ENCODE peak calls at places on chromosome 2, in nine cellular contexts. One of them, this sample, is unnamed.

GRCh38 chr2:29117636-29118303 is 2.6 kb downstream of the CLIP4 start:
- DNase-seq in pancreas: no peak
- DNase-seq in spleen: no peak
- DNase-seq in colonic mucosa: no peak
- DNase-seq in choroid plexus epithelial cell: peak
- DNase-seq in sigmoid colon: no peak
- DNase-seq in endothelial cell of umbilical vein: peak
- DNase-seq in WTC11: no peak
- DNase-seq in heart right ventricle: no peak
- DNase-seq in this sample: no peak

GRCh38 chr2:9627310-9627709 is 3.5 kb downstream of the YWHAQ start:
- DNase-seq in pancreas: no peak
- DNase-seq in spleen: no peak
- DNase-seq in colonic mucosa: no peak
- DNase-seq in choroid plexus epithelial cell: peak
- DNase-seq in sigmoid colon: no peak
- DNase-seq in endothelial cell of umbilical vein: no peak
- DNase-seq in WTC11: no peak
- DNase-seq in heart right ventricle: no peak
- DNase-seq in this sample: no peak

GRCh38 chr2:120393456-120393855 is 47.5 kb downstream of the INHBB start:
- DNase-seq in pancreas: no peak
- DNase-seq in spleen: peak
- DNase-seq in colonic mucosa: peak
- DNase-seq in choroid plexus epithelial cell: no peak
- DNase-seq in sigmoid colon: no peak
- DNase-seq in endothelial cell of umbilical vein: no peak
- DNase-seq in WTC11: no peak
- DNase-seq in heart right ventricle: no peak
- DNase-seq in this sample: no peak

GRCh38 chr2:238895901-238896600 is 48.2 kb downstream of the TWIST2 start:
- DNase-seq in pancreas: peak
- DNase-seq in spleen: peak
- DNase-seq in colonic mucosa: peak
- DNase-seq in choroid plexus epithelial cell: peak
- DNase-seq in sigmoid colon: peak
- DNase-seq in endothelial cell of umbilical vein: peak
- DNase-seq in WTC11: peak
- DNase-seq in heart right ventricle: peak
- DNase-seq in this sample: no peak

GRCh38 chr2:122236152-122236892 is 480.9 kb downstream of the TSN start:
- DNase-seq in pancreas: peak
- DNase-seq in spleen: no peak
- DNase-seq in colonic mucosa: no peak
- DNase-seq in choroid plexus epithelial cell: no peak
- DNase-seq in sigmoid colon: no peak
- DNase-seq in endothelial cell of umbilical vein: no peak
- DNase-seq in WTC11: no peak
- DNase-seq in heart right ventricle: no peak
- DNase-seq in this sample: no peak

GRCh38 chr2:150477347-150477746 is 10.1 kb downstream of the RND3 start:
- DNase-seq in pancreas: no peak
- DNase-seq in spleen: no peak
- DNase-seq in colonic mucosa: peak
- DNase-seq in choroid plexus epithelial cell: peak
- DNase-seq in sigmoid colon: no peak
- DNase-seq in endothelial cell of umbilical vein: no peak
- DNase-seq in WTC11: no peak
- DNase-seq in heart right ventricle: no peak
- DNase-seq in this sample: no peak

GRCh38 chr2:241885701-241886643 is 16.4 kb downstream of the RTP5 start:
- DNase-seq in pancreas: peak
- DNase-seq in spleen: peak
- DNase-seq in colonic mucosa: no peak
- DNase-seq in choroid plexus epithelial cell: no peak
- DNase-seq in sigmoid colon: no peak
- DNase-seq in endothelial cell of umbilical vein: no peak
- DNase-seq in WTC11: no peak
- DNase-seq in heart right ventricle: no peak
- DNase-seq in this sample: no peak

GRCh38 chr2:15652316-15653276 is 60.9 kb downstream of the DDX1 start:
- DNase-seq in pancreas: no peak
- DNase-seq in spleen: no peak
- DNase-seq in colonic mucosa: no peak
- DNase-seq in choroid plexus epithelial cell: no peak
- DNase-seq in sigmoid colon: no peak
- DNase-seq in endothelial cell of umbilical vein: no peak
- DNase-seq in WTC11: no peak
- DNase-seq in heart right ventricle: no peak
- DNase-seq in this sample: no peak

GRCh38 chr2:96205238-96205637 is 3.4 kb downstream of the STARD7 start:
- DNase-seq in pancreas: no peak
- DNase-seq in spleen: no peak
- DNase-seq in colonic mucosa: no peak
- DNase-seq in choroid plexus epithelial cell: no peak
- DNase-seq in sigmoid colon: no peak
- DNase-seq in endothelial cell of umbilical vein: no peak
- DNase-seq in WTC11: no peak
- DNase-seq in heart right ventricle: no peak
- DNase-seq in this sample: no peak

GRCh38 chr2:31805688-31806087 is 205.1 kb downstream of the MEMO1 start:
- DNase-seq in pancreas: no peak
- DNase-seq in spleen: no peak
- DNase-seq in colonic mucosa: no peak
- DNase-seq in choroid plexus epithelial cell: no peak
- DNase-seq in sigmoid colon: no peak
- DNase-seq in endothelial cell of umbilical vein: no peak
- DNase-seq in WTC11: no peak
- DNase-seq in heart right ventricle: no peak
- DNase-seq in this sample: no peak

GRCh38 chr2:159438284-159438683 is 151.8 kb upstream of the WDSUB1 start:
- DNase-seq in pancreas: no peak
- DNase-seq in spleen: no peak
- DNase-seq in colonic mucosa: no peak
- DNase-seq in choroid plexus epithelial cell: no peak
- DNase-seq in sigmoid colon: no peak
- DNase-seq in endothelial cell of umbilical vein: peak
- DNase-seq in WTC11: no peak
- DNase-seq in heart right ventricle: no peak
- DNase-seq in this sample: no peak

GRCh38 chr2:48209214-48209885 is 303.1 kb upstream of the FBXO11 start:
- DNase-seq in pancreas: no peak
- DNase-seq in spleen: no peak
- DNase-seq in colonic mucosa: no peak
- DNase-seq in choroid plexus epithelial cell: peak
- DNase-seq in sigmoid colon: no peak
- DNase-seq in endothelial cell of umbilical vein: peak
- DNase-seq in WTC11: no peak
- DNase-seq in heart right ventricle: no peak
- DNase-seq in this sample: no peak

GRCh38 chr2:71950256-71951066 is 197.2 kb downstream of the CYP26B1 start:
- DNase-seq in pancreas: no peak
- DNase-seq in spleen: no peak
- DNase-seq in colonic mucosa: no peak
- DNase-seq in choroid plexus epithelial cell: no peak
- DNase-seq in sigmoid colon: peak
- DNase-seq in endothelial cell of umbilical vein: no peak
- DNase-seq in WTC11: no peak
- DNase-seq in heart right ventricle: peak
- DNase-seq in this sample: no peak

GRCh38 chr2:215060851-215061541 is 77.4 kb downstream of the ABCA12 start:
- DNase-seq in pancreas: no peak
- DNase-seq in spleen: no peak
- DNase-seq in colonic mucosa: no peak
- DNase-seq in choroid plexus epithelial cell: no peak
- DNase-seq in sigmoid colon: no peak
- DNase-seq in endothelial cell of umbilical vein: no peak
- DNase-seq in WTC11: no peak
- DNase-seq in heart right ventricle: peak
- DNase-seq in this sample: no peak

GRCh38 chr2:85827879-85828569 is 60.8 kb downstream of the ST3GAL5 start:
- DNase-seq in pancreas: no peak
- DNase-seq in spleen: no peak
- DNase-seq in colonic mucosa: no peak
- DNase-seq in choroid plexus epithelial cell: no peak
- DNase-seq in sigmoid colon: no peak
- DNase-seq in endothelial cell of umbilical vein: no peak
- DNase-seq in WTC11: no peak
- DNase-seq in heart right ventricle: no peak
- DNase-seq in this sample: no peak

GRCh38 chr2:169968767-169969166 is 141.5 kb downstream of the UBR3 start:
- DNase-seq in pancreas: no peak
- DNase-seq in spleen: no peak
- DNase-seq in colonic mucosa: no peak
- DNase-seq in choroid plexus epithelial cell: no peak
- DNase-seq in sigmoid colon: no peak
- DNase-seq in endothelial cell of umbilical vein: peak
- DNase-seq in WTC11: no peak
- DNase-seq in heart right ventricle: no peak
- DNase-seq in this sample: no peak

DNA sequence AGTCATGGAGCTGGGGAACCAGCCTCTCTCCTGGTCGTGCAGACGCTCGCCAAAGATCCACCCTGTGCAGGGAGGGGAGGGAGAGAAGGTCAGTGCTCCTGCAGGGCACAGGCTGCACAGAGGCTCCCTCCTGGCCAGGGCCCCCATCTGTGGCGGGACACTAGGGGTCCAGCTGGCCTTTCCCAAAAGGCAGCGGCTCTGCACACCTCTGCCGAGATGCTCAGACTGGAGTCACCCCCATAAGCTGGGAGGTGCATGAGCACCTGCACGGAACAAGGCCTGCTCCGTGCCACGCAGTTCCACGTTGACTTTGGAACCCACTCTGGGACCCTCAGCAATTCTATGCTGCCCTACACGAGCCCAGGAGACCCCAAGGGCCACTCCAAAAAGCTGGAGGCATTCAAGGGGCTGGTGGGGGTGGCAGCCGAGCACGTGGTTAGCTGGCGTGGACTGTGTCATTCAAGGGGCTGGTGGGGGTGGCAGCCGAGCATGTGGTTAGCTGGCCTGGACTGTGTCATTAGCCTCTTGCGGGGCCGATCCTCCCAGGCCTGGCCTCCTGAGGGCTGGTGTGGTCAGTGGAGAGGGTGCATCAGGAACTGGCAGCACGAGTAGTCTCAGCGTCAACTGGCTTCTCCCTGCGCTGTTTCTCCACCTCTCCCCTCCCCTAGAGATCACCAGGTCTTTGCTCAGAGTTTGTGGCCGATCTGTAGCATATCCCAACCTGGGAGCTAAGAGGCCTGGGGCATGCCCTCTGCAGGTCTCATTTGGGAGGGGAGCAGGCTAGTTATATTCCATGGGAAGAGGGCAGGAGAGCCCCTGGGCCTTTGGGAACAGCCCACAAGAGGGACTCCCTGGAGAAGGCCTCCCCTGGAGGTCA is 9.8 kb downstream of the SNORC start:
- DNase-seq in pancreas: no peak
- DNase-seq in spleen: peak
- DNase-seq in colonic mucosa: no peak
- DNase-seq in choroid plexus epithelial cell: no peak
- DNase-seq in sigmoid colon: peak
- DNase-seq in endothelial cell of umbilical vein: no peak
- DNase-seq in WTC11: no peak
- DNase-seq in heart right ventricle: no peak
- DNase-seq in this sample: no peak
- TF ChIP-seq CTCF in pancreas: no peak
- TF ChIP-seq CTCF in spleen: no peak
- TF ChIP-seq CTCF in colonic mucosa: no peak
- TF ChIP-seq CTCF in choroid plexus epithelial cell: no peak
- TF ChIP-seq CTCF in sigmoid colon: no peak
- TF ChIP-seq CTCF in endothelial cell of umbilical vein: no peak
- TF ChIP-seq CTCF in WTC11: no peak
- TF ChIP-seq CTCF in heart right ventricle: no peak
- TF ChIP-seq CTCF in this sample: no peak

GRCh38 chr2:35973132-35973736 is 382.3 kb upstream of the CRIM1 start:
- DNase-seq in pancreas: no peak
- DNase-seq in spleen: no peak
- DNase-seq in colonic mucosa: no peak
- DNase-seq in choroid plexus epithelial cell: peak
- DNase-seq in sigmoid colon: no peak
- DNase-seq in endothelial cell of umbilical vein: peak
- DNase-seq in WTC11: peak
- DNase-seq in heart right ventricle: no peak
- DNase-seq in this sample: no peak
- TF ChIP-seq CTCF in pancreas: no peak
- TF ChIP-seq CTCF in spleen: peak
- TF ChIP-seq CTCF in colonic mucosa: peak
- TF ChIP-seq CTCF in choroid plexus epithelial cell: peak
- TF ChIP-seq CTCF in sigmoid colon: no peak
- TF ChIP-seq CTCF in endothelial cell of umbilical vein: peak
- TF ChIP-seq CTCF in WTC11: peak
- TF ChIP-seq CTCF in heart right ventricle: no peak
- TF ChIP-seq CTCF in this sample: no peak

GRCh38 chr2:111698743-111699554 is 185.0 kb downstream of the ANAPC1 start:
- DNase-seq in pancreas: peak
- DNase-seq in spleen: peak
- DNase-seq in colonic mucosa: peak
- DNase-seq in choroid plexus epithelial cell: peak
- DNase-seq in sigmoid colon: peak
- DNase-seq in endothelial cell of umbilical vein: peak
- DNase-seq in WTC11: no peak
- DNase-seq in heart right ventricle: peak
- DNase-seq in this sample: no peak
- TF ChIP-seq CTCF in pancreas: no peak
- TF ChIP-seq CTCF in spleen: no peak
- TF ChIP-seq CTCF in colonic mucosa: no peak
- TF ChIP-seq CTCF in choroid plexus epithelial cell: peak
- TF ChIP-seq CTCF in sigmoid colon: no peak
- TF ChIP-seq CTCF in endothelial cell of umbilical vein: peak
- TF ChIP-seq CTCF in WTC11: no peak
- TF ChIP-seq CTCF in heart right ventricle: no peak
- TF ChIP-seq CTCF in this sample: no peak

GRCh38 chr2:157303612-157304011 is 22.0 kb downstream of the ERMN start:
- DNase-seq in pancreas: no peak
- DNase-seq in spleen: no peak
- DNase-seq in colonic mucosa: no peak
- DNase-seq in choroid plexus epithelial cell: no peak
- DNase-seq in sigmoid colon: no peak
- DNase-seq in endothelial cell of umbilical vein: no peak
- DNase-seq in WTC11: no peak
- DNase-seq in heart right ventricle: no peak
- DNase-seq in this sample: no peak

GRCh38 chr2:157305713-157306110 is 19.9 kb downstream of the ERMN start:
- DNase-seq in pancreas: no peak
- DNase-seq in spleen: no peak
- DNase-seq in colonic mucosa: no peak
- DNase-seq in choroid plexus epithelial cell: no peak
- DNase-seq in sigmoid colon: no peak
- DNase-seq in endothelial cell of umbilical vein: no peak
- DNase-seq in WTC11: no peak
- DNase-seq in heart right ventricle: no peak
- DNase-seq in this sample: no peak

GRCh38 chr2:157304811-157305712 is 20.6 kb downstream of the ERMN start:
- DNase-seq in pancreas: no peak
- DNase-seq in spleen: no peak
- DNase-seq in colonic mucosa: no peak
- DNase-seq in choroid plexus epithelial cell: peak
- DNase-seq in sigmoid colon: no peak
- DNase-seq in endothelial cell of umbilical vein: no peak
- DNase-seq in WTC11: no peak
- DNase-seq in heart right ventricle: no peak
- DNase-seq in this sample: no peak

GRCh38 chr2:157301323-157301722 is 24.3 kb downstream of the ERMN start:
- DNase-seq in pancreas: no peak
- DNase-seq in spleen: no peak
- DNase-seq in colonic mucosa: no peak
- DNase-seq in choroid plexus epithelial cell: no peak
- DNase-seq in sigmoid colon: no peak
- DNase-seq in endothelial cell of umbilical vein: no peak
- DNase-seq in WTC11: no peak
- DNase-seq in heart right ventricle: no peak
- DNase-seq in this sample: no peak

GRCh38 chr2:157302492-157303099 is 23.0 kb downstream of the ERMN start:
- DNase-seq in pancreas: no peak
- DNase-seq in spleen: no peak
- DNase-seq in colonic mucosa: no peak
- DNase-seq in choroid plexus epithelial cell: peak
- DNase-seq in sigmoid colon: no peak
- DNase-seq in endothelial cell of umbilical vein: peak
- DNase-seq in WTC11: no peak
- DNase-seq in heart right ventricle: peak
- DNase-seq in this sample: no peak
- TF ChIP-seq CTCF in pancreas: peak
- TF ChIP-seq CTCF in spleen: peak
- TF ChIP-seq CTCF in colonic mucosa: peak
- TF ChIP-seq CTCF in choroid plexus epithelial cell: peak
- TF ChIP-seq CTCF in sigmoid colon: peak
- TF ChIP-seq CTCF in endothelial cell of umbilical vein: peak
- TF ChIP-seq CTCF in WTC11: peak
- TF ChIP-seq CTCF in heart right ventricle: peak
- TF ChIP-seq CTCF in this sample: peak